ENCODE peak calls at places on chromosomes 13 and 19, in four cellular contexts. D is A549, C is mesendoderm, P is mesenchymal stem cell. L is an unnamed sample.

GRCh38 chr13:109652536-109652935 is 133.8 kb downstream of the IRS2 start:
- DNase-seq in C (no peak), P (peak; percentile 63), D (no peak), L (peak; percentile 32)

GRCh38 chr19:30757836-30758617 is 385.8 kb downstream of the ZNF536 start:
- DNase-seq in D (no peak), P (no peak), C (no peak), L (no peak)

GRCh38 chr19:39427707-39428106 is 8.0 kb downstream of the RPS16 start:
- DNase-seq in D (no peak), C (no peak), P (peak; percentile 32), L (no peak)

GRCh38 chr13:96539791-96540190 is 449.9 kb downstream of the HS6ST3 start:
- DNase-seq in C (no peak), D (no peak), P (no peak), L (no peak)

GRCh38 chr13:77986699-77987098 is 68.1 kb upstream of the EDNRB start:
- DNase-seq in D (no peak), P (no peak), C (no peak), L (no peak)

GRCh38 chr19:15252398-15253018 is 20.3 kb upstream of the EPHX3 start:
- DNase-seq in P (no peak), D (peak; percentile 33), C (peak; percentile 41), L (no peak)

GRCh38 chr19:35362261-35363000 is 4.2 kb downstream of the FFAR3 start:
- DNase-seq in C (no peak), D (no peak), P (no peak), L (no peak)

GRCh38 chr13:21501709-21502108 is 42.6 kb upstream of the ZDHHC20 start:
- DNase-seq in D (peak; percentile 12), P (no peak), C (peak; percentile 73), L (no peak)

GRCh38 chr13:95710313-95710712 is 33.4 kb downstream of the DNAJC3 start:
- DNase-seq in P (peak; percentile 61), D (peak; percentile 32), C (no peak), L (peak; percentile 67)

GRCh38 chr13:60838581-60838980 is 441.6 kb downstream of the TDRD3 start:
- DNase-seq in C (no peak), P (no peak), D (no peak), L (no peak)

GRCh38 chr19:29714371-29714952 is 599 bp downstream of the C19orf12 start:
- DNase-seq in D (no peak), P (no peak), C (no peak), L (no peak)

GRCh38 chr13:44989941-44990340 is 603 bp downstream of the GPALPP1 start:
- DNase-seq in P (no peak), C (peak; percentile 11), D (no peak), L (peak; percentile 6)

GRCh38 chr13:66899955-66900354 is 330.2 kb downstream of the PCDH9 start:
- DNase-seq in D (no peak), C (peak; percentile 69), P (no peak), L (no peak)

GRCh38 chr19:15464394-15465385 is at the start of gene RASAL3:
- DNase-seq in C (no peak), P (no peak), D (no peak), L (no peak)

GRCh38 chr13:51819544-51819943 is 15.6 kb upstream of the DHRS12 start:
- DNase-seq in P (no peak), C (no peak), D (no peak), L (no peak)

GRCh38 chr19:4233282-4233853 is 4.0 kb downstream of the EBI3 start:
- DNase-seq in P (peak; percentile 25), D (peak; percentile 49), C (peak; percentile 61), L (no peak)

GRCh38 chr19:2455481-2456300 is 1.1 kb downstream of the LMNB2 start:
- DNase-seq in C (no peak), D (no peak), P (peak; percentile 46), L (peak; percentile 27)

GRCh38 chr13:83221813-83222241 is 660.4 kb downstream of the SLITRK1 start:
- DNase-seq in D (peak; percentile 6), C (no peak), P (no peak), L (peak; percentile 92)

GRCh38 chr19:39297931-39298634 is 1.9 kb downstream of the IFNL1 start:
- DNase-seq in D (no peak), C (no peak), P (no peak), L (no peak)

GRCh38 chr19:23769691-23770468 is 11.2 kb upstream of the ZNF681 start:
- DNase-seq in P (no peak), D (no peak), C (no peak), L (peak; percentile 63)

GRCh38 chr13:77114271-77114670 is 87.3 kb upstream of the FBXL3 start:
- DNase-seq in D (no peak), C (no peak), P (no peak), L (no peak)

GRCh38 chr13:38346764-38347163 is 2.9 kb upstream of the UFM1 start:
- DNase-seq in C (no peak), P (no peak), D (no peak), L (peak; percentile 39)

GRCh38 chr13:70107498-70108271 is at the start of gene ATXN8OS:
- DNase-seq in P (peak; percentile 33), C (peak; percentile 38), D (no peak), L (peak; percentile 4)

GRCh38 chr13:76991432-76991795 is 467 bp upstream of the CLN5 start:
- DNase-seq in P (no peak), C (no peak), D (no peak), L (peak; percentile 13)

GRCh38 chr19:17488593-17489391 is 18.5 kb downstream of the SLC27A1 start:
- DNase-seq in D (peak; percentile 66), C (peak; percentile 99), P (peak; percentile 69), L (peak; percentile 43)

GRCh38 chr19:17645339-17645963 is 42.7 kb downstream of the UNC13A start:
- DNase-seq in C (no peak), D (no peak), P (no peak), L (no peak)

GRCh38 chr13:80704369-80704768 is 363.4 kb upstream of the SPRY2 start:
- DNase-seq in C (no peak), P (no peak), D (no peak), L (no peak)

GRCh38 chr13:40618581-40619478 is 47.6 kb downstream of the FOXO1 start:
- DNase-seq in P (no peak), D (no peak), C (no peak), L (no peak)

GRCh38 chr19:4583961-4584669 is 24.6 kb upstream of the SEMA6B start:
- DNase-seq in P (peak; percentile 47), C (peak; percentile 54), D (no peak), L (peak; percentile 46)

GRCh38 chr19:49422407-49423277 is 599 bp downstream of the PTH2 start:
- DNase-seq in C (peak; percentile 63), D (peak; percentile 89), P (peak; percentile 33), L (peak; percentile 45)

GRCh38 chr19:38975214-38975860 is at the start of gene FBXO17:
- DNase-seq in P (peak; percentile 72), D (peak; percentile 87), C (peak; percentile 72), L (peak; percentile 68)

GRCh38 chr19:46756544-46756888 is 10.3 kb upstream of the STRN4 start:
- DNase-seq in D (no peak), C (no peak), P (no peak), L (no peak)

DNA sequence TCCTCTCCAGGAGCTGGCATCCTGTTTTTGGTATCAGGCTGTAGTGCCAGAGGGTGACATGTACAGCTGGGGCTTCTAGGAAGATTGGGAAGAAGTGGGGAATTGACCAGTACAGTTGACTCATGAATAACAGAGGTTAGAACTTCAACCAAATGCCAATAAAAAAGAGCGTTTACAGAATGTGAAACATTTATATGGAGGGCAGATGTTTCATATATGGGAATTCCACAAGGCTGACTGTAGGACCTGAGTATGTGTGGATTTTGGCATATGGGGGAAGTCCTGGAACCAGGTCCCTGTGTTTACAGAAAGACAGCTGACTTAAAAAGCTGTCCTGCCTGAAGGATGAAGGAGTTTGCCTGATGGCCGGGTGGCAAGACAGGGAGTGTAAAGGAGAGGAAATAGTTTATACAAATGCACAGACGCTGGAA is 5.2 kb downstream of the CHAMP1 start:
- DNase-seq in P (peak; percentile 77), D (no peak), C (no peak), L (peak; percentile 47)
- H3K4me2 ChIP-seq in P (no peak overlapping the region), D (no peak overlapping the region), C (no peak overlapping the region), L (no peak overlapping the region)

GRCh38 chr13:58119351-58119750 is 487.8 kb downstream of the PCDH17 start:
- DNase-seq in C (no peak), P (no peak), D (no peak), L (no peak)
- H3K4me2 ChIP-seq in C (no peak overlapping the region), P (no peak overlapping the region), D (no peak overlapping the region), L (no peak overlapping the region)

DNA sequence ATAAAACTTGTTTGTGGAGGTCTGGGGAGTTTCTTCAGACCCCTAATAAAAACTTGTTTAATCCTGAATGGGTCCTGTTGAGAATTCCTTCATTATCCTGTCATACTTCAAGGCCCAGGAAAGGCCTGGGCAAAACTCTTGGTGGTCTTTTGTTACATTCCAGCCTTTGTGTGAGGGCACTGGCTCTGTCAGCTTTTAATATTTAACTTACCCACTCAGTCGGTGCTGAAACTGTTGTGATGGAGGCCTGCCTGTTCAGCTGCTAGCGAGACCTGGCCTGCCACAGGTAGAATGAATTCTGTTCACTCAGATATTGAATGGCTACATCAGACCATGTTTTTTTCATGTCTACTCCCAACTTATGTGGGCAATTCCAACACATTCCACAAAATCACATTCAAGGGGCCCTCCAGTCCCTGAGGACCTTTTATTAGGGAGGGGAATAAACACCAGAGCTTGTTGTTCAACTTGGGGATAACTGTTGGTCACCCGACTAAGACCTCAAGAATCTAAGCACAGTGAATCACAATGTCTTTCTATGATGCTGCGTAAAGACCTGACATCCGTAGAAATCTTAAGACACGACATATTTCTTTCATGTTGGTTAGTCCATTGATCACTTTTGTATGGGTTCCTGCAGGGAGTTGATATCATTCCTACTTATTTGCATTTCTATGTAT is 12.5 kb downstream of the NLRP8 start:
- DNase-seq in C (no peak), P (no peak), D (no peak), L (no peak)
- H3K4me2 ChIP-seq in C (no peak overlapping the region), P (no peak overlapping the region), D (no peak overlapping the region), L (no peak overlapping the region)

GRCh38 chr13:75345191-75345590 is 136.8 kb downstream of the TBC1D4 start:
- DNase-seq in D (no peak), P (no peak), C (no peak), L (no peak)
- H3K4me2 ChIP-seq in D (no peak overlapping the region), P (no peak overlapping the region), C (no peak overlapping the region), L (no peak overlapping the region)

DNA sequence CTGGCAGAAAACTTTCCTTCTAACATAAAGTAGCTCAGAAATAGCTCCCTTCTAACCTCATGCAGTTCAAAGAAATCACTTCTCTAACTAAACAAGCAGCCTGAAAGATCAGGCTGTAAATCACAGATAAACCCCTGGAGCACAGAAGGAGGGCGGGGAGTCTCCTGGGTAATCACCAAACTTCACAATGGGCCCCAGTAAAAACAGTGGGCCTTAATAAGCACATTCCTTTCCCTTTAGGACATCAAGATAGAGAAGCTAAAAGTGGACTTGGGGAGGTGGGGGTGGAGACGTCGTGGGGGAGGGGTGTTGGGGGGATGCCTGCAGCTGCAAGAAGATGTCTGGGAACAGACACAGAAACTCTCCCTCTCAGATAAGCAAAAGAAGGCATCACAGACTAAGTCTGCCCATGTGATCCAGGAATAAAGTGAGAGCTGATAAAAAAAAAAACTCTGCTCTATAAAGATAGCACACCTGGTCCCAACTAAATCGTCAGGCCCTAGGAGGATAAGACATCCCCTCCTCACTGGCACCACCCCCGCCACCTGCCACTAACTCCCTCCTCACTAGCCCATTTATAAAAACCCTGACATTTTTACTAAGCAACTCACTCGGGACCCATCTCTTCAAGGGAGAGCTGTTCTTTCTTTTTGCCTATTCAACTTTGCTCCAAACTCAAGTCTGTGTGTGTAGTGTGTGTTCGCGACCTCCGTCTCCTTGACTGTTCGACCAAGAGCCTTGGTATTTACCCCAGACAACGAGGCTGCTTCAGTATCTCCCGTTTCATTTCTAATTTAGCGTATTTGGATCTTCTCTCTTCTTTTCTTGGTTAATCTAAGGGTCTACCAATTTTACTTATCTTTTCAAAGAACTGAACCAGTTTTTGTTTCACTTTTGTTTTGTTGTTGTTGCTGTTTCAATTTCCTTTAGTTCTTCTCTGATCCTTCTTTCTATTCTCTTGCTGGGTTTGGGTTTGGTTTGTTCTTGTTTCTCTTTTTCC is 31.7 kb downstream of the DNAJC15 start:
- DNase-seq in C (peak; percentile 99), P (peak; percentile 80), D (peak; percentile 10), L (peak; percentile 32)
- H3K4me2 ChIP-seq in C (no peak overlapping the region), P (peak overlapping the region; percentile 62), D (peak overlapping the region; percentile 67), L (peak overlapping the region; percentile 53)